ENCODE peak calls at places on chromosomes 2 and 18, in four cellular contexts. O is endothelial cell of umbilical vein, B is tibial nerve, W is heart left ventricle. L is an unnamed sample.

GRCh38 chr2:174428214-174428613 is 32.7 kb downstream of the SCRN3 start:
- DNase-seq in B (no peak), W (no peak), O (no peak), L (no peak)

GRCh38 chr18:62033756-62034155 is 140.9 kb upstream of the RNF152 start:
- DNase-seq in W (no peak), B (no peak), O (no peak), L (no peak)

GRCh38 chr2:70094978-70095832 is 7.9 kb downstream of the PCBP1 start:
- DNase-seq in B (peak; percentile 48), O (peak; percentile 78), W (peak; percentile 66), L (no peak)

GRCh38 chr2:37414470-37414949 is 70.1 kb downstream of the QPCT start:
- DNase-seq in W (no peak), O (peak; percentile 71), B (no peak), L (no peak)

GRCh38 chr2:36376319-36376765 is 20.8 kb downstream of the CRIM1 start:
- DNase-seq in W (peak; percentile 89), B (peak; percentile 80), O (peak; percentile 65), L (peak; percentile 51)

GRCh38 chr2:75098856-75099255 is 100.5 kb downstream of the TACR1 start:
- DNase-seq in W (no peak), O (peak; percentile 28), B (no peak), L (no peak)

GRCh38 chr18:55503167-55503820 is 84.7 kb downstream of the TCF4 start:
- DNase-seq in W (no peak), B (no peak), O (peak; percentile 36), L (no peak)

GRCh38 chr2:97752342-97753334 is 39.3 kb downstream of the ZAP70 start:
- DNase-seq in W (no peak), B (no peak), O (no peak), L (no peak)

GRCh38 chr2:215355801-215356200 is 43.9 kb downstream of the ATIC start:
- DNase-seq in W (no peak), O (no peak), B (no peak), L (no peak)

GRCh38 chr2:148927010-148927409 is 52.0 kb downstream of the KIF5C start:
- DNase-seq in B (no peak), O (no peak), W (peak; percentile 26), L (peak; percentile 20)

GRCh38 chr18:24552218-24552617 is 91.8 kb downstream of the HRH4 start:
- DNase-seq in O (no peak), W (no peak), B (no peak), L (no peak)

GRCh38 chr2:230160112-230160660 is 59.6 kb downstream of the SP110 start:
- DNase-seq in W (peak; percentile 45), B (peak; percentile 39), O (peak; percentile 71), L (no peak)

GRCh38 chr2:236176951-236177350 is 8.8 kb upstream of the GBX2 start:
- DNase-seq in W (no peak), B (no peak), O (no peak), L (no peak)

GRCh38 chr2:231452799-231453508 is 11.3 kb downstream of the NCL start:
- DNase-seq in W (no peak), B (no peak), O (no peak), L (no peak)

GRCh38 chr18:76747676-76748075 is 74.7 kb upstream of the ZNF236 start:
- DNase-seq in O (peak; percentile 53), B (no peak), W (no peak), L (no peak)

GRCh38 chr2:56184500-56184996 is 758 bp downstream of the CCDC85A start:
- DNase-seq in B (no peak), O (peak; percentile 46), W (peak; percentile 33), L (no peak)

GRCh38 chr2:119694470-119694993 is 15.5 kb downstream of the TMEM177 start:
- DNase-seq in B (no peak), W (no peak), O (no peak), L (no peak)

GRCh38 chr2:239747274-239747673 is 277.9 kb downstream of the NDUFA10 start:
- DNase-seq in B (no peak), W (no peak), O (no peak), L (no peak)

GRCh38 chr2:33441235-33441810 is 35.1 kb upstream of the RASGRP3 start:
- DNase-seq in W (peak; percentile 64), O (peak; percentile 79), B (peak; percentile 66), L (peak; percentile 44)

GRCh38 chr18:3340015-3340681 is 78.2 kb downstream of the MYL12B start:
- DNase-seq in O (no peak), B (no peak), W (no peak), L (no peak)

GRCh38 chr2:120625865-120626560 is 109.7 kb upstream of the GLI2 start:
- DNase-seq in O (no peak), W (no peak), B (no peak), L (no peak)

GRCh38 chr18:56869189-56869777 is 218.1 kb downstream of the WDR7 start:
- DNase-seq in O (peak; percentile 64), W (no peak), B (no peak), L (no peak)

GRCh38 chr2:38147333-38148121 is 71.6 kb upstream of the CYP1B1 start:
- DNase-seq in B (no peak), W (no peak), O (no peak), L (no peak)

GRCh38 chr2:42895134-42895795 is 102.9 kb upstream of the HAAO start:
- DNase-seq in W (no peak), B (no peak), O (no peak), L (no peak)

GRCh38 chr2:28088970-28089369 is 198.4 kb downstream of the BABAM2 start:
- DNase-seq in O (no peak), B (no peak), W (no peak), L (no peak)

GRCh38 chr2:207189040-207189439 is 23.3 kb upstream of the KLF7 start:
- DNase-seq in B (no peak), O (no peak), W (no peak), L (no peak)

GRCh38 chr18:7152485-7152884 is 34.9 kb upstream of the LAMA1 start:
- DNase-seq in B (no peak), O (no peak), W (no peak), L (no peak)

GRCh38 chr2:40043191-40043590 is 264.1 kb upstream of the THUMPD2 start:
- DNase-seq in B (no peak), O (no peak), W (no peak), L (no peak)

DNA sequence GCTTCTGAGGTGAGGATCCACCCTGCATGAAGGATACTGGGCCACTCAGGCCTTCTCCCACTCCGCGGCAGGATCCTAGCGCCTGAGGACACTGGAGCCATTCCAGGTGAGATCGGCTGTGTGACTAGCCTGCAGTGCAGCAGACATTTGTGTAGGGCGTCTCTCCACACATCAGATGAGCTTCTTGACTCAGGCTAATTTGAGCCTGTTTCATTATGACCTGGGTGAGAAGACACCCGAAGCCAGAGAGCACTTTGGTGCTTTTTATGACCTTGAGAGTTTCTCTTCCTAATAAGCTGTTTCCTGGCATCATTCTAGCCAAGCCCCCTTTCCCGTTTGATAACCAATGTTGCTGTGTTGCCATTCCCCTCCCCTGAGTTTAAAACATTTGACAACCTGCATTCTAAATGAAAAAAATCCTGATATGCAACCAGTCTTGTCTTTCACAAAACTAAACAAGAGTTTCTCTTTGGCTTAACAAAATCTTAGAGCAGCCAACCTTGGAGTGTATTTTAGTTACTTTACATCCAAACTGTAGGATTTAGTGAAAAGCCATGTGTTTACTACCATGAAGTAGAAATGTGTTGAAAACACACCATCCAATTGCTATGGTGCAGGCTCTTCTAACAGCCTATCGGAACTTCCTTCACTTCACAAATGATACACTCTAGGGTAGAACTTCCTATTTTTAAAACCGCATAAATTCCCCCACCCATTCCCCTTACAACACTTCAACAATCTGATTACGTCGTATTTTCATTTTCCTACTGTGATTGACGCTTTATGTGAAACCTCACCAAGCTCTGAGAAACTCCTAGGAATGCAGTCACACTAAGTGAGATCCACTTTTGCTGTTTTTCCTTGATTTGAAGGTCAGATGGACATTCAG is 74.6 kb upstream of the MAP4K4 start:
- DNase-seq in B (no peak), O (no peak), W (no peak), L (no peak)
- TF ChIP-seq POLR2A in B (no peak), O (no peak), W (no peak), L (no peak)

GRCh38 chr2:189347540-189347939 is 93.7 kb upstream of the WDR75 start:
- DNase-seq in W (no peak), O (peak; percentile 87), B (peak; percentile 44), L (peak; percentile 52)
- TF ChIP-seq CTCF in W (peak; percentile 19), O (no peak), B (peak; percentile 50), L (no peak)

GRCh38 chr2:8691859-8692437 is 10.1 kb downstream of the ID2 start:
- DNase-seq in B (no peak), W (no peak), O (no peak), L (no peak)

GRCh38 chr2:8694737-8695136 is 12.9 kb downstream of the ID2 start:
- DNase-seq in W (no peak), B (no peak), O (no peak), L (no peak)

GRCh38 chr2:8697190-8697589 is 15.3 kb downstream of the ID2 start:
- DNase-seq in B (no peak), O (no peak), W (no peak), L (no peak)

DNA sequence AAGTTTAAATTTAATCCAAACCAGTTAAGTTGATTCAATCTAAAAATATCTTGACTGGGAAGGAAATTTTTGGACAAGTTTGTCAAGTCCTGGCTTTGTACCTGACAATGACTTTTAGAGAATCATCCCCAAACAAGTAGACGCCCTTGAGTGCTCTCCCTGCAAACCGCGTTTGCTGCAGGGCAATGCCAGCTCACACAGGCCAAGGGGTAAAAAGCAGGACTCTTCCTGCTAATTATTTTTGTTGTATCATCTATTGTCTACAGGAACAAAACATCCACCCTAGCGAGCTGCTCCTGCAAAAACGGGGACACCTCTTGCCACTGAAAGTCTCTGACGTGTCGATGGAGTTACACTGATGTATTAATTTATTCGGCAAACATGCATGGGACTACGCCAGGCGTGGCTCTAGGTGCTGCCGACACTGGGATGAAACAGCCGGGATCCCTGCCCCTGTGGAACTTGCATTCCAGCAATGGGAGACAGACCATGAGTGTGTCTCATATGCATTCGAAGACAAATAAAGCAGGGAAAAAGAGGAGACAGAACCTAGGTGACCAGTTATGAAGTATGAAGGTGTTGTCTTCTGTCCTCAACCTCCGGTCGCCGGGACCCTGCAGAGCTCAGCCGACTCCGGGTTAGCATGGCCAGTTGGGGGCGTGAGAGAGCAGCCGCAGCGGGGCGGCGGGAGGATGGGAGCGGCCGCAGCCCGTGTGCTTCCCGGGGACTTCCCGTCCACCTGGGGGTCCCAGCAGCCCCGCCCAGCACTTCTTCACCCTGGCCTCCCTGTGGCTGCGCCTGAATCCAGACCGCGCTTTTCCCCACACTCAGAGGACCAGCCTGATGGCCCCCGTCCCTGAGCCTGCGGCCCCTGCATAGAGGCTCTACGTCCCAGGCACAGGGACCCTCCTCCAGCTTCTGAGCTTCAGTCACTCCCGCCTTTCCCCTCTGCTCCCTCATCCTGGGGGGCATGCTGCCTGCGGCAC is 11.2 kb downstream of the ID2 start:
- DNase-seq in O (peak; percentile 7), W (no peak), B (no peak), L (no peak)
- TF ChIP-seq POLR2A in O (no peak), W (no peak), B (no peak), L (no peak)

GRCh38 chr2:17476820-17477219 is 41.4 kb downstream of the RAD51AP2 start:
- DNase-seq in W (no peak), O (no peak), B (no peak), L (no peak)

GRCh38 chr2:17471979-17472378 is 46.3 kb downstream of the RAD51AP2 start:
- DNase-seq in W (no peak), O (no peak), B (no peak), L (no peak)

GRCh38 chr2:17476060-17476459 is 42.2 kb downstream of the RAD51AP2 start:
- DNase-seq in O (no peak), W (no peak), B (no peak), L (no peak)

GRCh38 chr2:17475285-17475684 is 43.0 kb downstream of the RAD51AP2 start:
- DNase-seq in W (no peak), O (no peak), B (no peak), L (no peak)

GRCh38 chr2:17470855-17471641 is 47.2 kb downstream of the RAD51AP2 start:
- DNase-seq in W (no peak), O (peak; percentile 6), B (no peak), L (no peak)
- TF ChIP-seq CTCF in W (peak; percentile 17), O (no peak), B (no peak), L (peak; percentile 24)